ENCODE peak calls at places on chromosomes 3 and 15, in eight cellular contexts. L, A, B, F, S, C, D and V are unnamed samples.

GRCh38 chr15:99446565-99447496 is 119.0 kb upstream of the MEF2A start:
- DNase-seq in L (no peak), A (no peak), B (no peak), F (no peak), S (peak; percentile 8), C (peak; percentile 53), D (no peak), V (no peak)

GRCh38 chr15:51267714-51268105 is 70.7 kb downstream of the CYP19A1 start:
- DNase-seq in L (no peak), A (no peak), B (no peak), F (no peak), S (no peak), C (no peak), D (no peak), V (no peak)

GRCh38 chr15:45138814-45139765 is 9.3 kb downstream of the DUOX1 start:
- DNase-seq in L (no peak), A (no peak), B (no peak), F (no peak), S (no peak), C (no peak), D (no peak), V (no peak)

GRCh38 chr3:109005443-109005842 is 51.8 kb upstream of the GUCA1C start:
- DNase-seq in L (no peak), A (no peak), B (no peak), F (no peak), S (no peak), C (no peak), D (no peak), V (no peak)

GRCh38 chr15:65421360-65422215 is 1.2 kb downstream of the IGDCC4 start:
- DNase-seq in L (peak; percentile 65), A (peak; percentile 19), B (no peak), F (no peak), S (peak; percentile 27), C (peak; percentile 66), D (peak; percentile 69), V (peak; percentile 63)

GRCh38 chr15:100529556-100529955 is 806 bp upstream of the CERS3 start:
- DNase-seq in L (no peak), A (no peak), B (peak; percentile 40), F (no peak), S (peak; percentile 36), C (no peak), D (no peak), V (no peak)

GRCh38 chr3:182180646-182181385 is 469.1 kb downstream of the SOX2 start:
- DNase-seq in L (no peak), A (no peak), B (no peak), F (no peak), S (no peak), C (no peak), D (no peak), V (no peak)

GRCh38 chr3:157948605-157949383 is 157.4 kb downstream of the SHOX2 start:
- DNase-seq in L (no peak), A (no peak), B (no peak), F (no peak), S (no peak), C (no peak), D (no peak), V (no peak)

GRCh38 chr15:58258501-58259274 is 120.5 kb downstream of the AQP9 start:
- DNase-seq in L (no peak), A (no peak), B (no peak), F (no peak), S (no peak), C (no peak), D (no peak), V (no peak)

GRCh38 chr3:139394116-139394515 is 4.7 kb upstream of the COPB2 start:
- DNase-seq in L (no peak), A (no peak), B (no peak), F (no peak), S (no peak), C (no peak), D (no peak), V (no peak)

GRCh38 chr3:141085331-141086047 is 34.3 kb downstream of the SPSB4 start:
- DNase-seq in L (no peak), A (no peak), B (no peak), F (no peak), S (no peak), C (peak; percentile 44), D (no peak), V (no peak)

GRCh38 chr3:54003136-54003535 is 111.5 kb upstream of the SELENOK start:
- DNase-seq in L (no peak), A (no peak), B (no peak), F (no peak), S (no peak), C (no peak), D (no peak), V (no peak)

DNA sequence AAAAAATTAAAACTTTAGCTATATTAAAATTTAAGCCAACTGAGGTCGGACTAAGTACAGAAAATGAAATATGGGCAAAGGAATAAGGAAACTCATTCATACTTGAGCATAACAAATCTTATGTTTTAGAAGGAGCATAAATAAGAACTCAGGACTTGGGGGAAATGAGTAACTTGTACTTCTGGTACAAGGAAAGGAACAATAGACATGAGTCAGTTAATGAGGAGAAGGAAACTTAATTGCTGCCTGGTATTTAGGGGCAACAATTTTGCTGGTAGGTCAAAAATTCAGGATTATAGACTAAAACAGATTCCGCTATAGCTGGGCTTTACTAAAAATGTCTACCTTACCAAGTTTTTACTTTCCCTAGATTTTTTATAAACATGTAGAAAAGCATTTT is 113.1 kb downstream of the MYO5A start:
- DNase-seq in L (no peak), A (no peak), B (no peak), F (no peak), S (no peak), C (no peak), D (no peak), V (no peak)
- TF ChIP-seq POLR2A in L (no peak), A (no peak), B (no peak), F (no peak), S (no peak), C (no peak), D (no peak), V (no peak)

GRCh38 chr3:111768076-111768475 is 91.0 kb upstream of the PHLDB2 start:
- DNase-seq in L (no peak), A (no peak), B (no peak), F (no peak), S (no peak), C (no peak), D (no peak), V (no peak)

GRCh38 chr3:111765136-111765535 is 93.9 kb upstream of the PHLDB2 start:
- DNase-seq in L (no peak), A (no peak), B (no peak), F (no peak), S (no peak), C (no peak), D (no peak), V (no peak)

GRCh38 chr3:111769110-111769509 is 90.0 kb upstream of the PHLDB2 start:
- DNase-seq in L (no peak), A (no peak), B (no peak), F (no peak), S (no peak), C (no peak), D (no peak), V (no peak)

GRCh38 chr3:111769965-111770364 is 89.1 kb upstream of the PHLDB2 start:
- DNase-seq in L (no peak), A (no peak), B (no peak), F (no peak), S (no peak), C (no peak), D (no peak), V (no peak)

DNA sequence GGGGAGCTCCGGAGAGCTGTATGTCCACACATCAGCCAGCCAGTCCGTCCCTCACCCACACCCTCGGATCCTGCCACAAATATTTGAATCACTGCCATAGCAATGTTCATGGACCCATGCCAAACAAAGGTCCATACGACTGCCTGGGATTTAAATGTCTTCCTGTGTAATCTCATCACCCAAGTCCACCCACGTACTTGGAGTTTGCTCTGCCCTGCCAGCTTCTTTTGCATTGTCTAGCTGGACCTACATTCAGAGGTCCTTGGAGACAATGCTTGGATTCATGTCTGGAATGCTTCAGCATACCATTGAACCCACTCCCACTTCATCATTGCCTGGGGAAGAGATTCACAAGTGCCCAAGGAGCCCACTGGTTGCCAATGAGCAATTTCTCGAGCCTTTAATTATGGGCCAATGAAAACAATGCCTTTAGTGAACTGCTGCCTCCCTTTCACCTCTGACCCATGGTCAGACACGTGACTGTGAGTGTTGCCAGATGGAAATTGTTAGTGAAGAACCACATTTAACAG is 90.4 kb upstream of the PHLDB2 start:
- DNase-seq in L (no peak), A (no peak), B (no peak), F (no peak), S (peak; percentile 22), C (no peak), D (no peak), V (no peak)
- TF ChIP-seq POLR2AphosphoS5 in L (no peak), A (no peak), B (no peak), F (no peak), S (no peak), C (no peak), D (no peak), V (no peak)

DNA sequence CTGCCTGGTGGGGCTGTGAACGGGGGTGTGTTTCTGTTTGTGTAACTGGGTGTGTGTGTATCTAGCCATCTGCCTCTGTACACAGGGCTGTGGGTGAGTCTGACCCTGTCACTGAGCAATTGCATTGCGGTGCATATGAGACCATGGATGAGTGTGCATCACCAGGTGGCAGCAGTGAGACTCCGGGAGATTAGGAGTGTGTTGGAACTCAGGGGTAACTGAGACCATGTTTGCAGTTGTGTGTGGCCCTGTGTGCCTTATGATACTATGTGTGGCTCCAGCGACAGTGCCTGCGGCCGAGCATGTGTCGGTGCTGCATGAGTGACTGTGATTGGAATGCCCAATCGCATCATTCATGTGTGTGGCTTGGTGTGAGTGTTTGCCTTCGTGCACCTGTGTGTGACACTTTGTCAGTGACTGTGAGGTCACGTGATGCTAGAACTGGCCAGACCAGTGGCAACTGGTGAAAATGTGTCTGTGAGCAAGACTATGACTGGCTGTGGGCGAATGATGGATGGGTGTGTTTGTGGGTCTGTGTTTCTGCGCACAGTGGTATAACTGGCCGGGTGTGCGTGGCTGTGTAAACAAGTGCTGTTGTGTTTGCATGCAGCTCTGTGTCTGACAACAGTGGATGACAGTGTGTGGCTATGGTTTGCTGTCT is 14.0 kb downstream of the VILL start:
- DNase-seq in L (no peak), A (peak; percentile 94), B (peak; percentile 91), F (no peak), S (peak; percentile 84), C (peak; percentile 82), D (no peak), V (no peak)
- TF ChIP-seq POLR2A in L (no peak), A (no peak), B (no peak), F (no peak), S (no peak), C (no peak), D (no peak), V (no peak)

GRCh38 chr15:60356832-60357231 is 41.0 kb downstream of the ANXA2 start:
- DNase-seq in L (no peak), A (no peak), B (no peak), F (no peak), S (no peak), C (no peak), D (no peak), V (no peak)

GRCh38 chr15:60362318-60363023 is 35.3 kb downstream of the ANXA2 start:
- DNase-seq in L (no peak), A (no peak), B (no peak), F (no peak), S (no peak), C (no peak), D (no peak), V (no peak)

GRCh38 chr15:60355148-60355857 is 42.5 kb downstream of the ANXA2 start:
- DNase-seq in L (no peak), A (no peak), B (no peak), F (no peak), S (no peak), C (no peak), D (no peak), V (no peak)

GRCh38 chr15:60363024-60363674 is 34.6 kb downstream of the ANXA2 start:
- DNase-seq in L (no peak), A (no peak), B (no peak), F (no peak), S (no peak), C (no peak), D (no peak), V (no peak)

GRCh38 chr15:60358935-60359672 is 38.7 kb downstream of the ANXA2 start:
- DNase-seq in L (no peak), A (no peak), B (no peak), F (no peak), S (no peak), C (no peak), D (no peak), V (no peak)
- TF ChIP-seq POLR2AphosphoS5 in L (no peak), A (no peak), B (no peak), F (no peak), S (no peak), C (no peak), D (no peak), V (no peak)